ENCODE peak calls at places on chromosomes 13 and 19, in four cellular contexts. Q is adrenal gland; J is NCI-H526; G is CD8-positive, alpha-beta T cell. Y is an unnamed sample.

GRCh38 chr13:75129331-75129730 is 352.6 kb downstream of the TBC1D4 start:
- DNase-seq in Q (no peak), J (no peak), G (no peak), Y (no peak)

GRCh38 chr19:1066748-1067340 is at the start of gene ARHGAP45:
- DNase-seq in Q (no peak), J (no peak), G (peak), Y (no peak)

GRCh38 chr13:21175656-21176194 is 627 bp downstream of the SKA3 start:
- DNase-seq in Q (no peak), J (no peak), G (no peak), Y (no peak)

GRCh38 chr19:246551-246950 is 44.7 kb downstream of the PLPP2 start:
- DNase-seq in Q (no peak), J (no peak), G (no peak), Y (peak)

GRCh38 chr13:46803586-46803985 is 6.6 kb upstream of the ESD start:
- DNase-seq in Q (no peak), J (no peak), G (no peak), Y (no peak)

GRCh38 chr19:41626877-41627276 is at the start of gene CEACAM4:
- DNase-seq in Q (no peak), J (no peak), G (no peak), Y (no peak)

GRCh38 chr13:33757713-33758112 is 60.2 kb upstream of the RFC3 start:
- DNase-seq in Q (no peak), J (no peak), G (no peak), Y (no peak)

GRCh38 chr19:27776020-27776419 is 1436.9 kb downstream of the UQCRFS1 start:
- DNase-seq in Q (peak), J (no peak), G (no peak), Y (no peak)

GRCh38 chr19:51136333-51136732 is 5.8 kb upstream of the SIGLEC7 start:
- DNase-seq in Q (no peak), J (no peak), G (no peak), Y (no peak)

GRCh38 chr13:75489502-75490263 is 7.7 kb upstream of the TBC1D4 start:
- DNase-seq in Q (no peak), J (no peak), G (no peak), Y (peak)

GRCh38 chr13:90793261-90793785 is 554.2 kb upstream of the MIR17HG start:
- DNase-seq in Q (no peak), J (no peak), G (no peak), Y (no peak)

GRCh38 chr13:31765441-31765840 is 26.1 kb downstream of the RXFP2 start:
- DNase-seq in Q (no peak), J (peak), G (no peak), Y (no peak)

GRCh38 chr19:18364826-18365528 is 21.0 kb upstream of the GDF15 start:
- DNase-seq in Q (peak), J (peak), G (no peak), Y (peak)

GRCh38 chr19:11949201-11949600 is 15.6 kb upstream of the ZNF763 start:
- DNase-seq in Q (no peak), J (no peak), G (no peak), Y (no peak)

GRCh38 chr13:28494861-28495585 is at the start of gene FLT1:
- DNase-seq in Q (peak), J (peak), G (no peak), Y (peak)

GRCh38 chr19:58553799-58554493 is 959 bp downstream of the CHMP2A start:
- DNase-seq in Q (peak), J (no peak), G (no peak), Y (no peak)

GRCh38 chr13:85141425-85141824 is 657.8 kb downstream of the SLITRK6 start:
- DNase-seq in Q (no peak), J (no peak), G (no peak), Y (no peak)

GRCh38 chr19:44847144-44848035 is 1.3 kb downstream of the NECTIN2 start:
- DNase-seq in Q (peak), J (peak), G (no peak), Y (peak)

GRCh38 chr19:17281391-17282304 is at the start of gene ANKLE1:
- DNase-seq in Q (no peak), J (peak), G (no peak), Y (no peak)

Y was measured in testis.